ENCODE peak calls at places on chromosomes 6 and 20, in four cellular contexts. S is left ventricle myocardium inferior, P is A549, N is HCT116. E is an unnamed sample.

GRCh38 chr6:74606488-74607135 is 599.2 kb downstream of the COL12A1 start:
- DNase-seq in S (no peak), P (peak; percentile 17), N (no peak), E (no peak)

GRCh38 chr6:130035211-130035610 is 16.8 kb downstream of the L3MBTL3 start:
- DNase-seq in S (no peak), P (no peak), N (no peak), E (no peak)

GRCh38 chr6:20669571-20670314 is 135.5 kb downstream of the CDKAL1 start:
- DNase-seq in S (no peak), P (no peak), N (no peak), E (no peak)

GRCh38 chr6:150180517-150180916 is 37.7 kb downstream of the PPP1R14C start:
- DNase-seq in S (no peak), P (no peak), N (no peak), E (no peak)

GRCh38 chr6:3280866-3281465 is 22.2 kb downstream of the PSMG4 start:
- DNase-seq in S (no peak), P (no peak), N (no peak), E (no peak)

GRCh38 chr6:103800131-103800670 is 1059.5 kb downstream of the HACE1 start:
- DNase-seq in S (no peak), P (no peak), N (no peak), E (no peak)

GRCh38 chr6:20534906-20535305 is 649 bp downstream of the CDKAL1 start:
- DNase-seq in S (no peak), P (no peak), N (no peak), E (no peak)

GRCh38 chr6:142207265-142207877 is 60.3 kb downstream of the VTA1 start:
- DNase-seq in S (peak; percentile 16), P (no peak), N (peak; percentile 26), E (no peak)

GRCh38 chr6:101395345-101395744 is 1.8 kb downstream of the GRIK2 start:
- DNase-seq in S (no peak), P (no peak), N (no peak), E (no peak)

GRCh38 chr6:111423055-111423633 is 59.9 kb downstream of the REV3L start:
- DNase-seq in S (no peak), P (no peak), N (no peak), E (no peak)

GRCh38 chr20:31523361-31524283 is 9.4 kb downstream of the HM13 start:
- DNase-seq in S (no peak), P (no peak), N (no peak), E (no peak)

GRCh38 chr6:126516411-126516810 is 176.5 kb downstream of the CENPW start:
- DNase-seq in S (no peak), P (no peak), N (no peak), E (no peak)

GRCh38 chr20:3800878-3801260 is 4.8 kb downstream of the CDC25B start:
- DNase-seq in S (no peak), P (no peak), N (no peak), E (no peak)
- H3K27ac ChIP-seq in S (no peak overlapping the region), P (no peak overlapping the region), N (peak overlapping the region; percentile 41), E (no peak overlapping the region)

GRCh38 chr20:5945963-5946362 is 4.4 kb downstream of the TRMT6 start:
- DNase-seq in S (no peak), P (no peak), N (no peak), E (no peak)
- TF ChIP-seq CTCF in S (no peak), P (no peak), N (no peak), E (no peak)

GRCh38 chr6:169253745-169254238 is at the start of gene THBS2:
- DNase-seq in S (peak; percentile 56), P (no peak), N (no peak), E (no peak)
- H3K4me1 ChIP-seq in S (peaks cover 16% of the 10 kb centered on the region), P (no peaks in the 10 kb centered on the region), N (peaks cover 9% of the 10 kb centered on the region), E (peaks cover 13% of the 10 kb centered on the region)

DNA sequence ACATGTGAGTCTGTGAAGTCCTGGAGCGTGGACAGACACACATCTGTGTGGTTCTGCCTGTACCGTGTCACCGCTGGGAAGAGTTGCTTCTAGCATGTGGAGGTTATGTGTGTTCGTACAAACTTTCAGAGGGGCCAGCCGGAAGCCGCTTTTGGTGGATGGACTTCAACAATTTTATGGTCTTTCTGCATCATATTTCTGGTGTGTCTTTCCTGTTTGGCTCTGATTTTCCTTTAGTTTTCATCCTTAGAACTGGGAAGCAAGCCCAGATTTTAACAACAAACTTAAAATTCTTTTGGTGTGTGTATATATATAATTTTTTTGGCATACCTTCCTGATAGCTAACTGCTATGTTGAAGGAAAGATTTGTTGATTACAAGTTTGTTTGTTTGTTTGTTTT is 71.3 kb downstream of the TIAM2 start:
- DNase-seq in S (no peak), P (no peak), N (no peak), E (no peak)
- H3K27ac ChIP-seq in S (no peak overlapping the region), P (no peak overlapping the region), N (no peak overlapping the region), E (no peak overlapping the region)

GRCh38 chr6:44207966-44208365 is 8.8 kb upstream of the MYMX start:
- DNase-seq in S (no peak), P (no peak), N (no peak), E (no peak)

GRCh38 chr6:44214307-44214706 is 2.4 kb upstream of the MYMX start:
- DNase-seq in S (no peak), P (no peak), N (no peak), E (no peak)

GRCh38 chr6:44216677-44217331 is at the start of gene MYMX:
- DNase-seq in S (peak; percentile 46), P (no peak), N (no peak), E (no peak)

GRCh38 chr6:44211284-44211683 is 5.4 kb upstream of the MYMX start:
- DNase-seq in S (no peak), P (no peak), N (no peak), E (no peak)
- TF ChIP-seq CTCF in S (no peak), P (no peak), N (no peak), E (no peak)

GRCh38 chr20:37735541-37735940 is 41.7 kb downstream of the CTNNBL1 start:
- DNase-seq in S (no peak), P (no peak), N (no peak), E (no peak)
- H3K4me1 ChIP-seq in S (peaks cover 91% of the 10 kb centered on the region), P (peaks cover 6% of the 10 kb centered on the region), N (no peaks in the 10 kb centered on the region), E (no peaks in the 10 kb centered on the region)